ENCODE peak calls at places on chromosomes 5 and 9, in eight cellular contexts. J is osteoblast, V is psoas muscle, R is prostate gland, D is tibial artery, N is ovary, Q is neuronal stem cell, S is breast epithelium. U is an unnamed sample.

GRCh38 chr5:86570427-86571083 is 47.2 kb upstream of the COX7C start:
- DNase-seq in D (no peak), J (peak; percentile 34), R (no peak), S (no peak), Q (no peak), N (no peak), V (peak; percentile 49), U (no peak)

GRCh38 chr5:140148508-140148907 is 22.8 kb downstream of the IGIP start:
- DNase-seq in V (no peak), S (no peak), J (peak; percentile 97), Q (no peak), N (no peak), R (no peak), D (no peak), U (no peak)

GRCh38 chr5:29367176-29367833 is 1826.2 kb upstream of the CDH6 start:
- DNase-seq in N (no peak), J (no peak), D (no peak), S (no peak), Q (peak; percentile 18), V (no peak), R (no peak), U (no peak)

GRCh38 chr9:89484475-89485404 is 13.2 kb downstream of the SEMA4D start:
- DNase-seq in N (no peak), D (no peak), S (no peak), J (no peak), Q (no peak), V (no peak), R (no peak), U (no peak)

GRCh38 chr5:17947029-17947428 is 312.8 kb downstream of the TAF11L14 start:
- DNase-seq in R (no peak), N (no peak), S (no peak), V (no peak), J (no peak), Q (no peak), D (no peak), U (no peak)

GRCh38 chr9:27247756-27248155 is 49.2 kb downstream of the EQTN start:
- DNase-seq in R (no peak), Q (peak; percentile 9), S (no peak), N (no peak), D (peak; percentile 23), V (no peak), J (peak; percentile 71), U (no peak)

GRCh38 chr5:37002176-37002751 is 125.7 kb downstream of the NIPBL start:
- DNase-seq in D (no peak), N (no peak), J (no peak), V (no peak), R (no peak), Q (no peak), S (no peak), U (no peak)

GRCh38 chr5:79612667-79613190 is 488 bp downstream of the TENT2 start:
- DNase-seq in D (no peak), R (no peak), Q (no peak), N (no peak), V (no peak), S (no peak), J (peak; percentile 71), U (no peak)

GRCh38 chr5:93307557-93307956 is 273.5 kb downstream of the NR2F1-AS1 start:
- DNase-seq in D (no peak), N (no peak), Q (no peak), J (no peak), S (no peak), R (no peak), V (no peak), U (no peak)

GRCh38 chr5:5492087-5492933 is 69.8 kb downstream of the ICE1 start:
- DNase-seq in S (no peak), V (no peak), J (peak; percentile 91), D (no peak), N (no peak), R (no peak), Q (peak; percentile 33), U (no peak)

GRCh38 chr5:169162407-169162806 is 138.5 kb downstream of the SLIT3 start:
- DNase-seq in Q (no peak), V (no peak), N (no peak), S (no peak), D (no peak), R (no peak), J (no peak), U (no peak)

GRCh38 chr5:155772009-155772662 is 554.8 kb upstream of the SGCD start:
- DNase-seq in S (no peak), D (no peak), R (no peak), J (no peak), V (no peak), Q (no peak), N (no peak), U (no peak)

GRCh38 chr5:14284366-14285148 is 141.4 kb downstream of the TRIO start:
- DNase-seq in R (no peak), N (no peak), S (no peak), D (no peak), J (no peak), V (no peak), Q (peak; percentile 50), U (no peak)

GRCh38 chr5:35186749-35187148 is 43.5 kb downstream of the PRLR start:
- DNase-seq in J (no peak), V (no peak), Q (no peak), S (no peak), R (no peak), D (no peak), N (no peak), U (no peak)

GRCh38 chr5:95375591-95375990 is 15.6 kb upstream of the FAM81B start:
- DNase-seq in D (no peak), V (no peak), J (no peak), S (no peak), R (no peak), N (no peak), Q (no peak), U (no peak)

GRCh38 chr5:126965061-126965475 is 65.3 kb downstream of the MARCHF3 start:
- DNase-seq in D (no peak), S (no peak), J (no peak), N (no peak), V (no peak), Q (no peak), R (no peak), U (no peak)

GRCh38 chr9:16138961-16139441 is 586.2 kb downstream of the CCDC171 start:
- DNase-seq in D (peak; percentile 63), S (no peak), N (peak; percentile 23), R (no peak), J (peak; percentile 81), V (peak; percentile 75), Q (no peak), U (peak; percentile 17)

GRCh38 chr9:133619791-133620190 is 10.6 kb upstream of the FAM163B start:
- DNase-seq in R (peak; percentile 36), D (no peak), V (no peak), Q (no peak), J (peak; percentile 17), S (no peak), N (no peak), U (no peak)

GRCh38 chr5:172868924-172869565 is 35.0 kb downstream of the ERGIC1 start:
- DNase-seq in Q (no peak), V (peak; percentile 95), J (peak; percentile 91), D (peak; percentile 92), N (peak; percentile 91), S (peak; percentile 73), R (peak; percentile 88), U (peak; percentile 86)

GRCh38 chr5:158464383-158464782 is 605.4 kb upstream of the CLINT1 start:
- DNase-seq in R (no peak), N (no peak), V (no peak), J (no peak), Q (no peak), D (no peak), S (no peak), U (no peak)

GRCh38 chr5:162132348-162132747 is 64.8 kb downstream of the GABRG2 start:
- DNase-seq in J (no peak), V (no peak), D (no peak), R (no peak), N (no peak), S (no peak), Q (no peak), U (no peak)

GRCh38 chr5:154248691-154249090 is 58.2 kb downstream of the GALNT10 start:
- DNase-seq in J (no peak), S (no peak), V (no peak), N (no peak), D (no peak), Q (no peak), R (no peak), U (no peak)

GRCh38 chr5:20276061-20276958 is 288.3 kb upstream of the CDH18 start:
- DNase-seq in N (no peak), D (no peak), Q (no peak), R (no peak), V (peak; percentile 23), J (peak; percentile 74), S (no peak), U (no peak)

GRCh38 chr9:4886698-4887097 is 94.0 kb downstream of the RCL1 start:
- DNase-seq in R (no peak), Q (peak; percentile 5), N (no peak), J (no peak), S (no peak), V (no peak), D (no peak), U (no peak)
- H3K27ac ChIP-seq in R (no peak overlapping the region), Q (no peak overlapping the region), N (no peak overlapping the region), J (no peak overlapping the region), S (no peak overlapping the region), V (no peak overlapping the region), D (peak overlapping the region; percentile 70), U (peak overlapping the region; percentile 71)

DNA sequence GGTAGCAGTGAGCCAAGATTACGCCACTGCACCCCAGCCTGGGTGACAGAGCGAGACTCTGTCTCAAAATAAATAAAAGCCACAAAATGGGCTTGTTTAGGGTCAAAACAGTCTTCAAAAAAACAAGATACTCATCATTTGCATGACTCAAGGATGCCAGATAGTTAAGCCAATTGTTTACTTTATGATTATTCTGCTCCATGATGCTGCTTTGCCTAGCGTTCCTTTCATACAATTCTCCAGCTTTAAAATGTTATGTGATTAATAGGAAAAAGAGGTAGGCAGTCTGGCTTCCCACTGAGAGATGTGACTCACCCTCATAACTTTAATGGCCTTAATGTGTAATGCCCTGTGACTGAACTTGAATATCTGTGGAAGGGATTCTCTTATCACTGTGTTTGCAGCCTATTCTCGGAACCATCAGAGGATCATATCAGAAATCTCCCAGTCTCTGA is 364.6 kb upstream of the TRPC7 start:
- DNase-seq in V (no peak), N (no peak), J (peak; percentile 68), D (no peak), R (no peak), S (no peak), Q (no peak), U (no peak)
- H3K4me3 ChIP-seq in V (no peak overlapping the region), N (no peak overlapping the region), J (no peak overlapping the region), D (no peak overlapping the region), R (no peak overlapping the region), S (no peak overlapping the region), Q (no peak overlapping the region), U (no peak overlapping the region)

GRCh38 chr9:121168052-121168451 is 33.6 kb downstream of the RAB14 start:
- DNase-seq in N (no peak), D (no peak), V (no peak), S (no peak), J (no peak), Q (no peak), R (no peak), U (no peak)
- H3K36me3 ChIP-seq in N (no peaks in the 10 kb centered on the region), D (peaks cover 68% of the 10 kb centered on the region), V (peaks cover 67% of the 10 kb centered on the region), S (no peaks in the 10 kb centered on the region), J (peaks cover 34% of the 10 kb centered on the region), Q (peaks cover 92% of the 10 kb centered on the region), R (no peaks in the 10 kb centered on the region), U (peaks cover 19% of the 10 kb centered on the region)

DNA sequence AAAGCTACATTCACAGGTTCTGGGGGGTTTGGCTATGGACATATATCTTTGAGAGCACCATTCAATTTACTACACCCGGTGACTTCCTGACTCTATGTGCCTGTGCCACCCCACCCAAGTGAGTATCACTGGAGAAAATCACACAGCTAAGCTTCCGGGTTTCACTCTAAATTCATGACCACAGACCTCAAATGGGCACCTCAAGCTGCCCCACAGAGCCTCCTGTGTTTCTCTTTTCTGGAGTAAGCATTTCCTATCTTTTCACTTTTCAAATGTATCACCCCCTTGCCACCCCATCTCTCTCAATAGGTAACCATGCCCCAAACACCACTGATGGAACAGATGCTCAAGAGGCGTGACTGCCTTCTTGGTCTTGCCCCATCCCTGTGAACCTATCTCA is 49.2 kb upstream of the NEK6 start:
- DNase-seq in R (no peak), J (no peak), N (no peak), V (peak; percentile 13), S (no peak), D (no peak), Q (no peak), U (no peak)
- H3K27ac ChIP-seq in R (no peak overlapping the region), J (no peak overlapping the region), N (no peak overlapping the region), V (no peak overlapping the region), S (no peak overlapping the region), D (no peak overlapping the region), Q (no peak overlapping the region), U (no peak overlapping the region)